ENCODE peak calls at places on chromosomes 13 and 19, in six cellular contexts. One of them, this sample, is unnamed.

GRCh38 chr13:26914624-26915023 is 154.0 kb upstream of the GPR12 start:
- DNase-seq in Calu3: no peak
- DNase-seq in T-helper 9 cell: no peak
- DNase-seq in COLO829: peak; percentile 25
- DNase-seq in breast epithelium: no peak
- DNase-seq in PC-9: no peak
- DNase-seq in this sample: no peak

GRCh38 chr13:110575322-110576069 is 14.0 kb upstream of the RAB20 start:
- DNase-seq in Calu3: no peak
- DNase-seq in T-helper 9 cell: no peak
- DNase-seq in COLO829: no peak
- DNase-seq in breast epithelium: no peak
- DNase-seq in PC-9: peak; percentile 50
- DNase-seq in this sample: peak; percentile 49

GRCh38 chr19:10076535-10076934 is 9.6 kb upstream of the SHFL start:
- DNase-seq in Calu3: no peak
- DNase-seq in T-helper 9 cell: no peak
- DNase-seq in COLO829: no peak
- DNase-seq in breast epithelium: no peak
- DNase-seq in PC-9: no peak
- DNase-seq in this sample: no peak

GRCh38 chr13:106533940-106534843 is 1.3 kb downstream of the EFNB2 start:
- DNase-seq in Calu3: peak; percentile 17
- DNase-seq in T-helper 9 cell: peak; percentile 6
- DNase-seq in COLO829: no peak
- DNase-seq in breast epithelium: no peak
- DNase-seq in PC-9: peak; percentile 60
- DNase-seq in this sample: peak; percentile 53

GRCh38 chr13:95924389-95924994 is 128.7 kb downstream of the UGGT2 start:
- DNase-seq in Calu3: no peak
- DNase-seq in T-helper 9 cell: no peak
- DNase-seq in COLO829: no peak
- DNase-seq in breast epithelium: no peak
- DNase-seq in PC-9: peak; percentile 82
- DNase-seq in this sample: no peak

GRCh38 chr13:110322828-110323171 is 15.7 kb downstream of the COL4A2 start:
- DNase-seq in Calu3: no peak
- DNase-seq in T-helper 9 cell: no peak
- DNase-seq in COLO829: no peak
- DNase-seq in breast epithelium: no peak
- DNase-seq in PC-9: no peak
- DNase-seq in this sample: no peak

GRCh38 chr19:16588089-16588823 is 16.0 kb upstream of the SLC35E1 start:
- DNase-seq in Calu3: no peak
- DNase-seq in T-helper 9 cell: peak; percentile 57
- DNase-seq in COLO829: no peak
- DNase-seq in breast epithelium: no peak
- DNase-seq in PC-9: no peak
- DNase-seq in this sample: no peak

GRCh38 chr13:80437212-80437611 is 96.3 kb upstream of the SPRY2 start:
- DNase-seq in Calu3: no peak
- DNase-seq in T-helper 9 cell: no peak
- DNase-seq in COLO829: no peak
- DNase-seq in breast epithelium: no peak
- DNase-seq in PC-9: no peak
- DNase-seq in this sample: no peak

GRCh38 chr13:40993119-40993518 is 26.0 kb downstream of the ELF1 start:
- DNase-seq in Calu3: no peak
- DNase-seq in T-helper 9 cell: no peak
- DNase-seq in COLO829: no peak
- DNase-seq in breast epithelium: no peak
- DNase-seq in PC-9: no peak
- DNase-seq in this sample: no peak

GRCh38 chr13:36918246-36919060 is 1.6 kb downstream of the SMAD9 start:
- DNase-seq in Calu3: no peak
- DNase-seq in T-helper 9 cell: no peak
- DNase-seq in COLO829: no peak
- DNase-seq in breast epithelium: no peak
- DNase-seq in PC-9: no peak
- DNase-seq in this sample: no peak

GRCh38 chr13:111396457-111396856 is 76.0 kb downstream of the TEX29 start:
- DNase-seq in Calu3: no peak
- DNase-seq in T-helper 9 cell: no peak
- DNase-seq in COLO829: no peak
- DNase-seq in breast epithelium: no peak
- DNase-seq in PC-9: no peak
- DNase-seq in this sample: peak; percentile 18

GRCh38 chr19:2050349-2050990 is 574 bp downstream of the MKNK2 start:
- DNase-seq in Calu3: no peak
- DNase-seq in T-helper 9 cell: no peak
- DNase-seq in COLO829: no peak
- DNase-seq in breast epithelium: no peak
- DNase-seq in PC-9: no peak
- DNase-seq in this sample: no peak

GRCh38 chr19:35363711-35364425 is 5.6 kb downstream of the FFAR3 start:
- DNase-seq in Calu3: no peak
- DNase-seq in T-helper 9 cell: no peak
- DNase-seq in COLO829: no peak
- DNase-seq in breast epithelium: no peak
- DNase-seq in PC-9: no peak
- DNase-seq in this sample: peak; percentile 20

GRCh38 chr13:59425211-59425721 is 738.5 kb downstream of the DIAPH3 start:
- DNase-seq in Calu3: no peak
- DNase-seq in T-helper 9 cell: no peak
- DNase-seq in COLO829: no peak
- DNase-seq in breast epithelium: no peak
- DNase-seq in PC-9: no peak
- DNase-seq in this sample: no peak

GRCh38 chr19:41439441-41440222 is at the start of gene DMAC2:
- DNase-seq in Calu3: peak; percentile 97
- DNase-seq in T-helper 9 cell: peak; percentile 87
- DNase-seq in COLO829: peak; percentile 98
- DNase-seq in breast epithelium: peak; percentile 96
- DNase-seq in PC-9: peak; percentile 94
- DNase-seq in this sample: peak; percentile 99

GRCh38 chr13:113904411-113904810 is 40.5 kb upstream of the GAS6 start:
- DNase-seq in Calu3: peak; percentile 28
- DNase-seq in T-helper 9 cell: peak; percentile 9
- DNase-seq in COLO829: no peak
- DNase-seq in breast epithelium: peak; percentile 15
- DNase-seq in PC-9: no peak
- DNase-seq in this sample: peak; percentile 67

GRCh38 chr13:98581377-98581776 is 4.5 kb upstream of the STK24 start:
- DNase-seq in Calu3: no peak
- DNase-seq in T-helper 9 cell: no peak
- DNase-seq in COLO829: no peak
- DNase-seq in breast epithelium: no peak
- DNase-seq in PC-9: no peak
- DNase-seq in this sample: no peak

GRCh38 chr13:43953370-43953769 is 73.7 kb downstream of the LACC1 start:
- DNase-seq in Calu3: no peak
- DNase-seq in T-helper 9 cell: no peak
- DNase-seq in COLO829: peak; percentile 4
- DNase-seq in breast epithelium: peak; percentile 48
- DNase-seq in PC-9: no peak
- DNase-seq in this sample: no peak